ENCODE peak calls at places on chromosomes 2 and 18, in four cellular contexts. One of them, this sample, is unnamed.

GRCh38 chr2:232349546-232349945 is 29.0 kb upstream of the ALPP start:
- DNase-seq in K562: no peak
- DNase-seq in HepG2: no peak
- DNase-seq in WTC11: peak
- DNase-seq in this sample: no peak

GRCh38 chr2:143361346-143361745 is 232.1 kb downstream of the ARHGAP15 start:
- DNase-seq in HepG2: no peak
- DNase-seq in K562: no peak
- DNase-seq in WTC11: no peak
- DNase-seq in this sample: no peak

GRCh38 chr2:112055833-112056625 is 960 bp downstream of the TMEM87B start:
- DNase-seq in HepG2: peak
- DNase-seq in K562: peak
- DNase-seq in WTC11: peak
- DNase-seq in this sample: peak

GRCh38 chr18:31574359-31574758 is 17.3 kb upstream of the TTR start:
- DNase-seq in WTC11: no peak
- DNase-seq in HepG2: no peak
- DNase-seq in K562: no peak
- DNase-seq in this sample: no peak

GRCh38 chr2:187875271-187875670 is 321.0 kb upstream of the TFPI start:
- DNase-seq in K562: no peak
- DNase-seq in WTC11: no peak
- DNase-seq in HepG2: no peak
- DNase-seq in this sample: no peak

GRCh38 chr2:65537651-65538385 is 105.4 kb upstream of the SPRED2 start:
- DNase-seq in K562: no peak
- DNase-seq in HepG2: no peak
- DNase-seq in WTC11: no peak
- DNase-seq in this sample: no peak

GRCh38 chr18:33959609-33960008 is 265.1 kb downstream of the NOL4 start:
- DNase-seq in K562: no peak
- DNase-seq in WTC11: no peak
- DNase-seq in HepG2: no peak
- DNase-seq in this sample: no peak

GRCh38 chr2:1945837-1946236 is 201.5 kb upstream of the PXDN start:
- DNase-seq in K562: no peak
- DNase-seq in WTC11: no peak
- DNase-seq in HepG2: no peak
- DNase-seq in this sample: no peak

GRCh38 chr2:161200327-161200726 is 40.1 kb downstream of the TANK start:
- DNase-seq in WTC11: no peak
- DNase-seq in K562: no peak
- DNase-seq in HepG2: no peak
- DNase-seq in this sample: no peak

GRCh38 chr2:104929663-104930062 is 75.7 kb downstream of the POU3F3 start:
- DNase-seq in WTC11: no peak
- DNase-seq in HepG2: no peak
- DNase-seq in K562: no peak
- DNase-seq in this sample: no peak

GRCh38 chr18:7535436-7536190 is 31.5 kb upstream of the PTPRM start:
- DNase-seq in K562: no peak
- DNase-seq in HepG2: no peak
- DNase-seq in WTC11: no peak
- DNase-seq in this sample: no peak

GRCh38 chr2:185618630-185619029 is 120.0 kb upstream of the FSIP2 start:
- DNase-seq in HepG2: no peak
- DNase-seq in WTC11: no peak
- DNase-seq in K562: no peak
- DNase-seq in this sample: no peak

GRCh38 chr18:35334821-35335220 is 9.4 kb downstream of the ZNF24 start:
- DNase-seq in K562: no peak
- DNase-seq in WTC11: no peak
- DNase-seq in HepG2: no peak
- DNase-seq in this sample: no peak

GRCh38 chr2:8314063-8314462 is 367.8 kb upstream of the ID2 start:
- DNase-seq in HepG2: no peak
- DNase-seq in K562: no peak
- DNase-seq in WTC11: no peak
- DNase-seq in this sample: no peak

GRCh38 chr2:111678651-111679050 is 205.3 kb downstream of the ANAPC1 start:
- DNase-seq in HepG2: no peak
- DNase-seq in WTC11: no peak
- DNase-seq in K562: no peak
- DNase-seq in this sample: no peak

GRCh38 chr18:58525517-58525916 is 103.4 kb downstream of the ALPK2 start:
- DNase-seq in K562: no peak
- DNase-seq in HepG2: no peak
- DNase-seq in WTC11: no peak
- DNase-seq in this sample: no peak

GRCh38 chr2:207674826-207675225 is 36.6 kb upstream of the CCNYL1 start:
- DNase-seq in WTC11: no peak
- DNase-seq in HepG2: peak
- DNase-seq in K562: no peak
- DNase-seq in this sample: no peak

GRCh38 chr18:25621144-25621543 is 269.2 kb upstream of the ZNF521 start:
- DNase-seq in WTC11: no peak
- DNase-seq in HepG2: no peak
- DNase-seq in K562: no peak
- DNase-seq in this sample: no peak

GRCh38 chr2:183035298-183035953 is 2.8 kb downstream of the NCKAP1 start:
- DNase-seq in WTC11: no peak
- DNase-seq in HepG2: no peak
- DNase-seq in K562: peak
- DNase-seq in this sample: peak

GRCh38 chr2:180062178-180062577 is 55.1 kb upstream of the CWC22 start:
- DNase-seq in HepG2: no peak
- DNase-seq in K562: no peak
- DNase-seq in WTC11: no peak
- DNase-seq in this sample: no peak

GRCh38 chr18:6741290-6741689 is 11.8 kb downstream of the ARHGAP28 start:
- DNase-seq in WTC11: no peak
- DNase-seq in K562: peak
- DNase-seq in HepG2: no peak
- DNase-seq in this sample: peak

GRCh38 chr2:241010531-241011295 is 12.3 kb downstream of the SNED1 start:
- DNase-seq in K562: no peak
- DNase-seq in WTC11: no peak
- DNase-seq in HepG2: no peak
- DNase-seq in this sample: no peak

GRCh38 chr2:85792783-85793441 is 39.1 kb downstream of the ATOH8 start:
- DNase-seq in K562: no peak
- DNase-seq in WTC11: peak
- DNase-seq in HepG2: no peak
- DNase-seq in this sample: peak

GRCh38 chr2:45812039-45812500 is 160.6 kb downstream of the PRKCE start:
- DNase-seq in K562: no peak
- DNase-seq in WTC11: no peak
- DNase-seq in HepG2: no peak
- DNase-seq in this sample: no peak

GRCh38 chr2:158414538-158414937 is 42.0 kb downstream of the CCDC148 start:
- DNase-seq in WTC11: no peak
- DNase-seq in HepG2: no peak
- DNase-seq in K562: no peak
- DNase-seq in this sample: no peak

GRCh38 chr18:9681217-9681616 is 26.9 kb upstream of the RAB31 start:
- DNase-seq in WTC11: no peak
- DNase-seq in K562: peak
- DNase-seq in HepG2: no peak
- DNase-seq in this sample: no peak

GRCh38 chr18:9682572-9682971 is 25.5 kb upstream of the RAB31 start:
- DNase-seq in K562: no peak
- DNase-seq in HepG2: no peak
- DNase-seq in WTC11: no peak
- DNase-seq in this sample: no peak

GRCh38 chr18:9683418-9684396 is 24.4 kb upstream of the RAB31 start:
- DNase-seq in K562: peak
- DNase-seq in HepG2: peak
- DNase-seq in WTC11: no peak
- DNase-seq in this sample: no peak

GRCh38 chr18:9673296-9674251 is 34.5 kb upstream of the RAB31 start:
- DNase-seq in WTC11: no peak
- DNase-seq in HepG2: peak
- DNase-seq in K562: peak
- DNase-seq in this sample: peak

DNA sequence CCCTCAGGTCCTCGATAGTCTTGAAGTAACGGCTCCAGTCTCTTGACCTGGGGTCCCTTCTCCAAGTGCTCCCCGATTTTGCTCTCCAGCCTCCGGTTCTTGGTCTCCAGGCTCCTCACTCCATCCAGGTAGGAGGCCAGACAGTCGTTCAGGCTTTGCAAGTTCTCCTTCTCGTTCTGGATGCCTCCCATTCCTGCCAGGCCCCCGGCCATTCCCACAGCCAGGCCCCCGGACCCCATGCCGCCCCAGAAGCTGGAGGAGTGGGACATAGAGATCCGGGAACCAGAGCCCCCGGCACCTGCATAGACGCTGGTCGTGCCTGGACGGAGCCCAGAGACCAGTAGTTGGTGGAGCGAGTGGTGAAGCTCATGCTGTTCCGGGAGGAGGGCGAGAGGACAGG is 29.0 kb upstream of the RAB31 start:
- DNase-seq in WTC11: no peak
- DNase-seq in K562: no peak
- DNase-seq in HepG2: no peak
- DNase-seq in this sample: no peak
- TF ChIP-seq NR3C1 in WTC11: no peak
- TF ChIP-seq NR3C1 in K562: no peak
- TF ChIP-seq NR3C1 in HepG2: no peak
- TF ChIP-seq NR3C1 in this sample: no peak

GRCh38 chr18:51135795-51136194 is 61.7 kb downstream of the MEX3C start:
- DNase-seq in HepG2: peak
- DNase-seq in K562: no peak
- DNase-seq in WTC11: no peak
- DNase-seq in this sample: peak

GRCh38 chr18:51134721-51135120 is 62.8 kb downstream of the MEX3C start:
- DNase-seq in K562: no peak
- DNase-seq in HepG2: no peak
- DNase-seq in WTC11: no peak
- DNase-seq in this sample: no peak

GRCh38 chr18:51137051-51137729 is 60.3 kb downstream of the MEX3C start:
- DNase-seq in K562: no peak
- DNase-seq in HepG2: no peak
- DNase-seq in WTC11: no peak
- DNase-seq in this sample: no peak

GRCh38 chr18:51133580-51134160 is 63.8 kb downstream of the MEX3C start:
- DNase-seq in HepG2: peak
- DNase-seq in K562: no peak
- DNase-seq in WTC11: no peak
- DNase-seq in this sample: no peak

GRCh38 chr18:51135361-51135760 is 62.1 kb downstream of the MEX3C start:
- DNase-seq in WTC11: no peak
- DNase-seq in HepG2: no peak
- DNase-seq in K562: peak
- DNase-seq in this sample: peak
- TF ChIP-seq NR3C1 in WTC11: no peak
- TF ChIP-seq NR3C1 in HepG2: no peak
- TF ChIP-seq NR3C1 in K562: no peak
- TF ChIP-seq NR3C1 in this sample: no peak

DNA sequence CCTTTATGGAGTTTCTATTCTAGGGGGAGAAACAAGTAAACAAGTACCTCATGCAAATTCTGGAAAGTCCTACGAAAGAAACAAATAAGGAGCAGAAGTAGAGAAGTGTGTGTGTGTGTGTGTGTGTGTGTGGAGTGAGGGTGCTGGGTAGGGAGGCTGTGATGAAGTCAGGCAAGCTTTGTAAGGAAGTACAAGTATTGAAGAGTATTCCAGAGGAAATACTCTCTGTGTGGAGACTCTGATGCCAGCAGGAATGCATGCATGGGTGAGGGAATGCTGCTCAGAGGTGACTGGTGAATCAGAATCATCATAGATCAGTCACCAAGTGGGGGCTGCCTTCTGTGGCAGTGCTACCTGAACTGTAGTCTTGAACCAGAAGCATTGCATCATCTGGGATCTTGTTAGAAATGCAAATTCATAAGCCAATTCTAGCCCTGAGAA is 34.5 kb downstream of the SLC4A3 start:
- DNase-seq in K562: peak
- DNase-seq in HepG2: no peak
- DNase-seq in WTC11: no peak
- DNase-seq in this sample: no peak
- TF ChIP-seq NR3C1 in K562: no peak
- TF ChIP-seq NR3C1 in HepG2: no peak
- TF ChIP-seq NR3C1 in WTC11: no peak
- TF ChIP-seq NR3C1 in this sample: no peak

DNA sequence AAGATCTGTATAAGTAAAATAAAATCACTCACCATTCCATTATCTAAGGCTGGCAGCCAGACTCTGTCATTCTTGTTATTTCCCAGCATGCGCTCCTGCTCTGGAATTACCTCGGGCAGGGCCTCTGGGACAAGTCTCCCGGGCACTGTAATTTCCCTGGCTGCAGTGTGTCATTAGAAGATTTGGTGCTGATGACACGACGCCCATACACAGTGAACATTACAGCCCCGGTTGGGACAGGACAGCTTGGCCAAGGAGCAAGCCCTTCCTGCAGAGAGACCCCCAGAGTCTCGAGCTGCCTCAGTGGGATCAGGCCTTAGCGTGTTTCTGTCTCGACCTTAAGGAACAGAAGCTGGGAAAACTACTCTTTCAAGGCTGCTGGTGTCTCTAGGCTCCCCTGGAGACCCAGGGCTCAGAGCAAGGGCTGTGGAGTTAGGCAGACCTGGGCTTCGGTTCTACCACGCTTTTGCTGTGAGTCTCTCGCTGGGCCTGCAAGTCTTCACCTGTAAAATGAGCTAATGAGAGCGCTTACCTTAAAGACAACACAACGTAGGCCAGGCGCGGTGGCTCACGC is 39.7 kb downstream of the SMAD7 start:
- DNase-seq in K562: no peak
- DNase-seq in HepG2: no peak
- DNase-seq in WTC11: peak
- DNase-seq in this sample: no peak
- TF ChIP-seq NR3C1 in K562: no peak
- TF ChIP-seq NR3C1 in HepG2: no peak
- TF ChIP-seq NR3C1 in WTC11: no peak
- TF ChIP-seq NR3C1 in this sample: no peak

This sample was measured in A549.